ENCODE peak calls at places on chromosomes 6 and 20, in ten cellular contexts. M is fibroblast of lung; N is CD8-positive, alpha-beta T cell; L is ovary; I is psoas muscle; H is adrenal gland; U is suprapubic skin; Y is right atrium auricular region; O is A549; Q is GM23248. B is an unnamed sample.

GRCh38 chr20:63223121-63223825 is 7.3 kb upstream of the YTHDF1 start:
- DNase-seq in L (no peak), U (no peak), H (peak; percentile 56), O (peak; percentile 48), I (no peak), M (peak; percentile 22), Q (peak; percentile 51), N (peak; percentile 42), Y (no peak), B (no peak)

GRCh38 chr20:1322511-1323245 is 6.3 kb downstream of the SDCBP2 start:
- DNase-seq in M (peak; percentile 96), Q (peak; percentile 98), H (peak; percentile 68), L (peak; percentile 51), U (peak; percentile 66), N (no peak), I (no peak), Y (peak; percentile 74), O (no peak), B (peak; percentile 87)

GRCh38 chr6:12968839-12969558 is 252.4 kb downstream of the PHACTR1 start:
- DNase-seq in L (no peak), N (no peak), I (no peak), H (no peak), U (no peak), O (no peak), Y (no peak), Q (no peak), M (peak; percentile 9), B (no peak)

GRCh38 chr6:159952289-159953005 is 16.4 kb upstream of the IGF2R start:
- DNase-seq in Y (no peak), I (no peak), M (no peak), Q (no peak), H (no peak), O (no peak), N (no peak), L (no peak), U (no peak), B (no peak)

GRCh38 chr20:25013478-25014380 is 21.2 kb upstream of the APMAP start:
- DNase-seq in Y (no peak), U (peak; percentile 69), M (no peak), Q (no peak), N (no peak), H (no peak), L (no peak), I (no peak), O (no peak), B (no peak)

GRCh38 chr20:57795977-57796560 is 86.3 kb upstream of the PMEPA1 start:
- DNase-seq in U (no peak), Y (no peak), Q (no peak), I (peak; percentile 16), O (no peak), N (no peak), H (no peak), M (no peak), L (no peak), B (no peak)

GRCh38 chr6:16982827-16983226 is 119.0 kb upstream of the STMND1 start:
- DNase-seq in U (no peak), Y (no peak), O (no peak), Q (peak; percentile 93), M (peak; percentile 99), H (no peak), N (no peak), I (no peak), L (no peak), B (peak; percentile 52)

GRCh38 chr20:64266988-64267387 is 11.4 kb downstream of the PCMTD2 start:
- DNase-seq in H (no peak), O (no peak), I (no peak), N (no peak), Y (no peak), U (no peak), Q (no peak), M (no peak), L (no peak), B (no peak)

GRCh38 chr20:31494131-31494530 is 19.0 kb downstream of the REM1 start:
- DNase-seq in I (no peak), O (peak; percentile 43), N (no peak), Q (peak; percentile 60), L (no peak), U (no peak), H (peak; percentile 47), Y (no peak), M (peak; percentile 31), B (no peak)

GRCh38 chr20:40683221-40683893 is 5.7 kb downstream of the MAFB start:
- DNase-seq in I (peak; percentile 68), N (no peak), M (peak; percentile 24), H (no peak), U (no peak), Q (peak; percentile 94), L (no peak), O (no peak), Y (peak; percentile 79), B (peak; percentile 33)

DNA sequence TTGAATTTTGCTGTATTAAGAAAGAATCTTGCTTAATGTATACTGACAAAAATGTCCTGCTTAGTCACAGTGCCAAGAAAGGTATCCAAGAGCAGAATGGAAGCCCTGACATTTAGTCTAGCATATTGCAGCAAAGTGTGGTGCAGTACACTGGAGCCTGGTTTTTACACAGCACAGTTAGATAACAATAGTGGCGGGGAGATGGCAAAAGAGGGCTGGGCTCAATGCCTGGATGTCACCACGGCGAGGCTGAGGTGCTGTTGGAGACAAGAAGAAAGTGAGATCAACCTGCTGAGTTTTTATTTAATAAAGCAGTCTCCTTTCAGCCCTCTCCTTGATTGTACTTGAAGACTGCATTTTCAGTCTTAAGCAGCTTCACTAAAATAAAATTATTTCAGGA is 426.0 kb downstream of the LMBRD1 start:
- DNase-seq in Y (no peak), Q (no peak), M (no peak), H (no peak), U (no peak), O (no peak), L (no peak), N (no peak), I (no peak), B (no peak)
- H3K27ac ChIP-seq in Y (no peak overlapping the region), Q (no peak overlapping the region), M (no peak overlapping the region), H (no peak overlapping the region), U (no peak overlapping the region), O (no peak overlapping the region), L (no peak overlapping the region), N (no peak overlapping the region), I (no peak overlapping the region), B (no peak overlapping the region)

GRCh38 chr20:38877483-38877882 is 48.7 kb upstream of the FAM83D start:
- DNase-seq in N (no peak), U (no peak), L (no peak), H (no peak), O (no peak), Y (no peak), Q (no peak), M (no peak), I (no peak), B (no peak)
- H3K27ac ChIP-seq in N (no peak overlapping the region), U (no peak overlapping the region), L (no peak overlapping the region), H (no peak overlapping the region), O (no peak overlapping the region), Y (no peak overlapping the region), Q (no peak overlapping the region), M (no peak overlapping the region), I (no peak overlapping the region), B (no peak overlapping the region)

GRCh38 chr6:88609973-88610372 is 353.4 kb downstream of the RNGTT start:
- DNase-seq in Y (no peak), O (no peak), U (no peak), L (no peak), I (no peak), H (no peak), M (no peak), N (no peak), Q (no peak), B (no peak)

GRCh38 chr6:88616380-88616779 is 347.0 kb downstream of the RNGTT start:
- DNase-seq in H (no peak), M (no peak), I (no peak), Y (no peak), O (no peak), L (no peak), U (no peak), Q (no peak), N (no peak), B (no peak)

GRCh38 chr6:88611721-88612120 is 351.7 kb downstream of the RNGTT start:
- DNase-seq in O (no peak), Y (no peak), U (no peak), M (no peak), Q (no peak), N (no peak), I (no peak), L (no peak), H (no peak), B (no peak)

GRCh38 chr6:88614306-88614877 is 349.0 kb downstream of the RNGTT start:
- DNase-seq in I (no peak), Q (no peak), N (no peak), L (no peak), O (no peak), M (no peak), Y (no peak), H (no peak), U (no peak), B (no peak)

DNA sequence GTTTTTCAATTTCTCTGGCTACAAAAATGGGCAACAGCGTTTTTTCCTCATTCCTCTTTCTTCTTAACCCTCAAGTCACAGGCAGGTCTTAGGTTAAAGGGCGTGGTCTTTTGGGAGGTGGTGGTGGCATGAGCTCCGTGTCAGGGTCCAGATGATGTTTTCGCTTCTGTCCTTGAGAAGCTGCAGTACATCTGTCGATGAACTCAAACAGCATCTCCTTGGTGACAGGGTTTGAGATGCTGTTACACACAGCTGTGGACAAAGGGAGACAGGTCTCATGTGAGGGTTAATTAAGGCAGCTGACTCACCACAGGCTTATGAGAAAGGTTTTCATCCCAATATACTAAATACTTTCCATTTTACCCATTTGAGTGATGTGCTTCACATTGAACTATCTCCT is 350.8 kb downstream of the RNGTT start:
- DNase-seq in Q (no peak), Y (no peak), N (no peak), L (no peak), H (no peak), M (no peak), O (no peak), U (no peak), I (no peak), B (no peak)
- H3K27ac ChIP-seq in Q (no peak overlapping the region), Y (no peak overlapping the region), N (no peak overlapping the region), L (no peak overlapping the region), H (no peak overlapping the region), M (no peak overlapping the region), O (no peak overlapping the region), U (no peak overlapping the region), I (no peak overlapping the region), B (no peak overlapping the region)

DNA sequence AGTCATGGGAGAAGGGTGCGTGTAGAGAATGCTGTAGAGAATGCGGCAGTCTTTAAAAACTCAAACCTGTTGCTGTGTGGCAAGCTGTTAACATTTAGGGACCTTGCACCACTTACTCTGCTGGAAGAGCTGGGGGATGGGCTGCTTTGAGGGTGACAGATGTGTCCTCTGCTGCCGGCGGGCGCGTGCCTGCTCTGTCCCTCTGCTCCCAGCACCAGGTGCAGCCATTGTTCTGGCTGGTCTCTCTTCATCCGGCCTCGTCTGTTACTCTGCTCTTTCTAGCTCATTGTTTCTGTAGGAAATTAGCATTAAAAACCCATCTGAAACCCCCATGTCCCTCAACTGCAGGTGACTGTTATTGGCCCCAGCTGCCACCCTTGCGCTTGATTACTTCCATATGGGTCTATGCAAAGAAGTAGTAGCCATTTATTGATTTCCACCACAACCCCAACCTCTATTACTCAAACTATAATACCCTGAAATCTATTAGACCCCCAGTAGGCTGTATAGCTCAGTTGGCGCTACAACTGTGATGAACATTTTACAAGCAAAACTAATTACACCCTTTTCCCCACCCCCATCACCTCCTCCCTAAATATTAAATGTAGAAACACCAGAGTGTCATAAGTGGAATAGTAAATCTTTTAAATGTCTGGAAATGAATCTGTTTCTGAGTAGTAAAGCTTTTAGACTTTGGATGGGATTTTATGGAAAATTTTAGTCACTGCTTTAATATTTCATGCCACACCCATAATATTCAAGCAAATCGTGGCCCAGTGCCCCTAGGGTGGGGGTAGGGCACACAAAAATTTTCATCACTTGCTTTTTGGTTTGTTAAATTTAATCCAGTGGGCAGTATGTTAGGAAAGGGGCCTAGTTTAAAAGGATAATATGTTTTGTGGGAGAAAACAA is 78.7 kb downstream of the CBFA2T2 start:
- DNase-seq in U (no peak), N (no peak), M (no peak), O (no peak), H (no peak), L (no peak), I (no peak), Q (peak; percentile 22), Y (no peak), B (no peak)
- H3K27ac ChIP-seq in U (peak overlapping the region; percentile 62), N (no peak overlapping the region), M (no peak overlapping the region), O (no peak overlapping the region), H (no peak overlapping the region), L (no peak overlapping the region), I (no peak overlapping the region), Q (no peak overlapping the region), Y (no peak overlapping the region), B (no peak overlapping the region)

B was measured in brain microvascular endothelial cell.